ENCODE peak calls at places on chromosomes 11 and 22, in six cellular contexts. V, Y, O, U, X and W are unnamed samples.

GRCh38 chr22:27874185-27874584 is 44.9 kb downstream of the PITPNB start:
- DNase-seq in Y (no peak), V (no peak), U (peak; percentile 24), X (no peak), O (no peak), W (no peak)

GRCh38 chr11:45110562-45110961 is 35.9 kb upstream of the PRDM11 start:
- DNase-seq in Y (peak; percentile 92), U (peak; percentile 29), V (no peak), O (peak; percentile 58), X (peak; percentile 69), W (peak; percentile 80)

GRCh38 chr11:10387209-10388083 is 67.6 kb upstream of the AMPD3 start:
- DNase-seq in V (no peak), Y (peak; percentile 93), X (no peak), U (no peak), O (peak; percentile 81), W (no peak)

GRCh38 chr22:35170716-35171697 is 86.3 kb upstream of the HMGXB4 start:
- DNase-seq in O (no peak), U (no peak), X (no peak), V (no peak), Y (no peak), W (peak; percentile 5)

GRCh38 chr22:37557321-37558001 is 2.8 kb upstream of the CDC42EP1 start:
- DNase-seq in V (no peak), U (no peak), X (no peak), O (peak; percentile 39), Y (no peak), W (peak; percentile 68)

GRCh38 chr11:34621876-34622275 is 983 bp downstream of the EHF start:
- DNase-seq in U (no peak), O (no peak), Y (no peak), X (no peak), V (no peak), W (peak; percentile 56)

GRCh38 chr11:92765965-92766371 is 203.5 kb upstream of the MTNR1B start:
- DNase-seq in X (no peak), Y (no peak), V (no peak), U (peak; percentile 8), O (peak; percentile 10), W (no peak)

GRCh38 chr11:126337472-126338241 is 17.8 kb upstream of the ST3GAL4 start:
- DNase-seq in U (no peak), O (no peak), V (no peak), X (no peak), Y (no peak), W (no peak)

GRCh38 chr11:76702378-76703128 is 32.0 kb upstream of the LRRC32 start:
- DNase-seq in X (no peak), O (no peak), V (no peak), Y (no peak), U (no peak), W (no peak)

GRCh38 chr11:115415939-115416338 is 88.3 kb downstream of the CADM1 start:
- DNase-seq in Y (no peak), U (no peak), V (no peak), X (no peak), O (no peak), W (no peak)

GRCh38 chr11:72974487-72975205 is 160.4 kb downstream of the ATG16L2 start:
- DNase-seq in Y (no peak), X (no peak), V (no peak), O (no peak), U (no peak), W (no peak)

GRCh38 chr22:42608481-42609361 is 6.0 kb downstream of the POLDIP3 start:
- DNase-seq in U (peak; percentile 64), V (peak; percentile 49), X (no peak), Y (peak; percentile 62), O (no peak), W (peak; percentile 77)

GRCh38 chr11:57903441-57904123 is 120.1 kb upstream of the OR9Q1 start:
- DNase-seq in O (peak; percentile 67), U (no peak), Y (no peak), V (peak; percentile 42), X (no peak), W (peak; percentile 95)

GRCh38 chr11:122664188-122664587 is 8.7 kb downstream of the UBASH3B start:
- DNase-seq in X (no peak), O (no peak), U (no peak), V (no peak), Y (no peak), W (no peak)

GRCh38 chr22:38244106-38244505 is 28.7 kb downstream of the TMEM184B start:
- DNase-seq in Y (no peak), O (no peak), V (no peak), X (no peak), U (no peak), W (peak; percentile 52)

GRCh38 chr22:23289851-23290724 is 109.8 kb downstream of the BCR start:
- DNase-seq in X (peak; percentile 89), Y (peak; percentile 64), V (peak; percentile 54), O (peak; percentile 54), U (peak; percentile 19), W (peak; percentile 58)

GRCh38 chr22:20115691-20116375 is at the start of gene RANBP1:
- DNase-seq in O (no peak), X (no peak), U (no peak), Y (no peak), V (no peak), W (no peak)

GRCh38 chr22:37312549-37313183 is 30.4 kb downstream of the CYTH4 start:
- DNase-seq in X (no peak), V (no peak), O (no peak), Y (no peak), U (no peak), W (no peak)

GRCh38 chr11:67270256-67271211 is 4.3 kb downstream of the GRK2 start:
- DNase-seq in Y (no peak), V (no peak), U (no peak), X (no peak), O (no peak), W (peak; percentile 48)

GRCh38 chr11:2691991-2692841 is 7.6 kb downstream of the KCNQ1OT1 start:
- DNase-seq in V (no peak), X (peak; percentile 30), Y (no peak), U (no peak), O (no peak), W (peak; percentile 37)

GRCh38 chr11:74470526-74470925 is 3.2 kb upstream of the KCNE3 start:
- DNase-seq in O (no peak), X (no peak), V (no peak), U (no peak), Y (no peak), W (no peak)

GRCh38 chr11:34416746-34417145 is 22.0 kb upstream of the CAT start:
- DNase-seq in U (no peak), O (no peak), Y (peak; percentile 84), V (no peak), X (no peak), W (no peak)

GRCh38 chr11:65546217-65546958 is 11.8 kb downstream of the LTBP3 start:
- DNase-seq in O (peak; percentile 93), V (no peak), U (no peak), X (peak; percentile 94), Y (no peak), W (peak; percentile 88)

GRCh38 chr11:12200359-12201015 is 90.1 kb downstream of the MICAL2 start:
- DNase-seq in Y (peak; percentile 85), V (no peak), U (no peak), O (no peak), X (no peak), W (peak; percentile 72)

GRCh38 chr11:124499711-124500110 is 43.7 kb downstream of the OR8B12 start:
- DNase-seq in V (no peak), U (no peak), X (no peak), Y (no peak), O (no peak), W (no peak)

GRCh38 chr11:12207384-12208150 is 97.2 kb downstream of the MICAL2 start:
- DNase-seq in U (no peak), Y (peak; percentile 49), O (no peak), X (no peak), V (no peak), W (no peak)

GRCh38 chr11:119509277-119509841 is 86.4 kb upstream of the THY1 start:
- DNase-seq in U (no peak), Y (peak; percentile 56), O (no peak), X (no peak), V (no peak), W (peak; percentile 8)

GRCh38 chr11:46381046-46381835 is at the start of gene MDK:
- DNase-seq in V (no peak), O (no peak), X (peak; percentile 64), Y (peak; percentile 61), U (no peak), W (no peak)

GRCh38 chr11:72710278-72710677 is 36.1 kb upstream of the PDE2A start:
- DNase-seq in X (no peak), O (no peak), U (no peak), V (no peak), Y (no peak), W (no peak)

GRCh38 chr22:17243524-17243923 is 24.3 kb upstream of the ADA2 start:
- DNase-seq in U (no peak), Y (no peak), X (no peak), O (no peak), V (peak; percentile 18), W (peak; percentile 33)

GRCh38 chr11:93939084-93939780 is 81.9 kb upstream of the HEPHL1 start:
- DNase-seq in O (no peak), U (no peak), X (no peak), Y (peak; percentile 12), V (no peak), W (peak; percentile 96)

GRCh38 chr11:65535102-65535501 is 10.2 kb downstream of the SCYL1 start:
- DNase-seq in O (no peak), U (no peak), Y (no peak), X (no peak), V (no peak), W (no peak)